ENCODE peak calls at places on chromosomes 7 and 10, in five cellular contexts. S is epithelial cell of proximal tubule, B is upper lobe of right lung, K is natural killer cell, E is adrenal gland. X is an unnamed sample.

GRCh38 chr10:32077896-32078295 is 21.7 kb upstream of the KIF5B start:
- DNase-seq in S (no peak), B (no peak), K (no peak), E (peak), X (no peak)

GRCh38 chr7:74290999-74291441 is 1.8 kb downstream of the CLIP2 start:
- DNase-seq in S (no peak), B (no peak), K (no peak), E (no peak), X (no peak)

GRCh38 chr7:68544851-68545250 is 1053.4 kb upstream of the AUTS2 start:
- DNase-seq in S (no peak), B (no peak), K (no peak), E (no peak), X (no peak)

GRCh38 chr10:94103902-94104301 is 110.2 kb downstream of the PLCE1 start:
- DNase-seq in S (no peak), B (no peak), K (no peak), E (no peak), X (no peak)

GRCh38 chr7:30135271-30135550 is 425 bp downstream of the MTURN start:
- DNase-seq in S (no peak), B (no peak), K (no peak), E (no peak), X (no peak)

GRCh38 chr10:93495654-93496321 is 624 bp upstream of the CEP55 start:
- DNase-seq in S (no peak), B (no peak), K (no peak), E (peak), X (no peak)

GRCh38 chr10:92990615-92991014 is 70.0 kb upstream of the CYP26C1 start:
- DNase-seq in S (no peak), B (no peak), K (no peak), E (no peak), X (no peak)

GRCh38 chr10:74586088-74586585 is 240.3 kb upstream of the KAT6B start:
- DNase-seq in S (no peak), B (no peak), K (no peak), E (peak), X (peak)

GRCh38 chr7:17289074-17289665 is 9.3 kb upstream of the AHR start:
- DNase-seq in S (no peak), B (no peak), K (no peak), E (peak), X (no peak)

GRCh38 chr10:100728928-100729876 is 16.2 kb upstream of the PAX2 start:
- DNase-seq in S (no peak), B (peak), K (no peak), E (peak), X (no peak)
- TF ChIP-seq CTCF in S (peak), B (peak), K (no peak), E (peak), X (no peak)

GRCh38 chr7:4765776-4766490 is 9.5 kb upstream of the AP5Z1 start:
- DNase-seq in S (no peak), B (no peak), K (no peak), E (no peak), X (no peak)
- TF ChIP-seq CTCF in S (peak), B (no peak), K (no peak), E (no peak), X (no peak)

DNA sequence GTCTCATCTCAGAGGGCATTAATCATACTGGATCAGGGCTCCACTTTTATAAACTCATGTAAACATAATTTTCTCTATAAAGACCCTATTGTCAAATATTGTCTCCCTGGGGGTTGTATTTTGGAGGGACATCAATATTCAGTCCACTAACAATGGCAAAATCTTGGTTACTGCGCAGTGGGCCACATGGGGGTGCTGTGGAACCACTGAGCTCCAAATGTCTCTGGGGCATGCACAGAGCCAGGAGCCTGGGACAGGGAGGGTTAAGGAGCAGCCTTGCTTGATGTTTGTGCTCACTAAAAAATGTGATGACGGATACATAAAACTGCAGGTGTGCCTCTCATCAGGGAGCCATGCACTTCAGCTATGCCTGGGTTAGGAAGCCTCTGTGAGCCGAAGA is 62.1 kb upstream of the PRSS58 start:
- DNase-seq in S (no peak), B (no peak), K (no peak), E (no peak), X (peak)
- TF ChIP-seq CTCF in S (peak), B (no peak), K (no peak), E (no peak), X (peak)

GRCh38 chr10:123582084-123582989 is 83.8 kb upstream of the GPR26 start:
- DNase-seq in S (peak), B (peak), K (peak), E (peak), X (peak)
- TF ChIP-seq CTCF in S (peak), B (peak), K (peak), E (peak), X (peak)

GRCh38 chr7:134512271-134512670 is 15.1 kb upstream of the AKR1B10 start:
- DNase-seq in S (no peak), B (no peak), K (no peak), E (no peak), X (no peak)

GRCh38 chr7:134514106-134514505 is 13.3 kb upstream of the AKR1B10 start:
- DNase-seq in S (no peak), B (no peak), K (no peak), E (no peak), X (no peak)

GRCh38 chr7:134513169-134513752 is 14.1 kb upstream of the AKR1B10 start:
- DNase-seq in S (no peak), B (no peak), K (no peak), E (peak), X (peak)

GRCh38 chr7:134515569-134516468 is 11.5 kb upstream of the AKR1B10 start:
- DNase-seq in S (peak), B (no peak), K (no peak), E (no peak), X (no peak)

GRCh38 chr7:134514663-134515062 is 12.7 kb upstream of the AKR1B10 start:
- DNase-seq in S (peak), B (no peak), K (no peak), E (peak), X (peak)
- TF ChIP-seq CTCF in S (peak), B (peak), K (peak), E (peak), X (peak)

GRCh38 chr10:34316154-34316553 is 498.9 kb downstream of the PARD3 start:
- DNase-seq in S (no peak), B (no peak), K (no peak), E (no peak), X (no peak)

GRCh38 chr10:34311679-34312078 is 503.4 kb downstream of the PARD3 start:
- DNase-seq in S (no peak), B (no peak), K (no peak), E (no peak), X (no peak)

GRCh38 chr10:34314457-34314856 is 500.6 kb downstream of the PARD3 start:
- DNase-seq in S (no peak), B (no peak), K (no peak), E (no peak), X (no peak)

GRCh38 chr10:34313353-34313752 is 501.7 kb downstream of the PARD3 start:
- DNase-seq in S (no peak), B (no peak), K (no peak), E (no peak), X (no peak)

GRCh38 chr10:34313888-34314287 is 501.2 kb downstream of the PARD3 start:
- DNase-seq in S (no peak), B (no peak), K (no peak), E (no peak), X (no peak)
- TF ChIP-seq CTCF in S (no peak), B (no peak), K (no peak), E (no peak), X (no peak)